ENCODE peak calls at places on chromosomes 7 and 10, in six cellular contexts. Y is neural progenitor cell, K is PC-9, U is astrocyte of the spinal cord, D is bronchial epithelial cell, S is transverse colon. Q is an unnamed sample.

GRCh38 chr10:131722121-131722520 is 178.7 kb upstream of the PPP2R2D start:
- DNase-seq in S (no peak), D (no peak), Y (no peak), K (no peak), U (no peak), Q (no peak)

GRCh38 chr10:86259901-86260562 is 106.6 kb downstream of the GRID1 start:
- DNase-seq in U (no peak), Y (no peak), S (no peak), K (no peak), D (no peak), Q (no peak)

GRCh38 chr10:23525406-23525805 is 86.5 kb downstream of the OTUD1 start:
- DNase-seq in K (peak; percentile 19), S (peak; percentile 19), D (peak; percentile 63), Y (no peak), U (peak; percentile 3), Q (no peak)

GRCh38 chr10:130045801-130046321 is 64.8 kb downstream of the C10orf143 start:
- DNase-seq in S (no peak), Y (no peak), D (no peak), K (no peak), U (no peak), Q (no peak)

GRCh38 chr7:31114593-31115343 is 62.7 kb downstream of the ADCYAP1R1 start:
- DNase-seq in Y (peak; percentile 70), K (no peak), S (no peak), U (peak; percentile 50), D (peak; percentile 33), Q (peak; percentile 63)

GRCh38 chr10:71631007-71631859 is 88.3 kb downstream of the C10orf105 start:
- DNase-seq in S (no peak), Y (peak; percentile 87), U (no peak), D (no peak), K (no peak), Q (no peak)

GRCh38 chr7:127819975-127820778 is 168.2 kb downstream of the SND1 start:
- DNase-seq in U (peak; percentile 86), Y (no peak), K (no peak), S (no peak), D (peak; percentile 38), Q (no peak)

GRCh38 chr7:152624218-152624617 is 51.7 kb downstream of the XRCC2 start:
- DNase-seq in K (no peak), Y (no peak), S (no peak), U (no peak), D (no peak), Q (no peak)

GRCh38 chr7:42069625-42070024 is 167.4 kb downstream of the GLI3 start:
- DNase-seq in S (no peak), K (no peak), D (no peak), U (no peak), Y (no peak), Q (no peak)

GRCh38 chr7:158695726-158696452 is 8.7 kb downstream of the NCAPG2 start:
- DNase-seq in K (no peak), U (peak; percentile 80), Y (peak; percentile 32), S (peak; percentile 74), D (peak; percentile 65), Q (no peak)

GRCh38 chr7:44533301-44534055 is 7.7 kb downstream of the NPC1L1 start:
- DNase-seq in Y (no peak), U (peak; percentile 9), K (peak; percentile 33), S (no peak), D (no peak), Q (no peak)

GRCh38 chr7:114708646-114709045 is 213.2 kb upstream of the MDFIC start:
- DNase-seq in S (no peak), U (no peak), Y (no peak), K (no peak), D (no peak), Q (no peak)

GRCh38 chr7:150408393-150409299 is 29.5 kb downstream of the ZNF775 start:
- DNase-seq in D (no peak), K (no peak), S (peak; percentile 11), Y (no peak), U (no peak), Q (no peak)

GRCh38 chr7:154905615-154906014 is 97.3 kb downstream of the PAXIP1 start:
- DNase-seq in D (no peak), Y (no peak), U (no peak), K (no peak), S (no peak), Q (no peak)

GRCh38 chr10:46559231-46559671 is 2.8 kb upstream of the GPRIN2 start:
- DNase-seq in U (no peak), Y (no peak), D (no peak), S (peak; percentile 6), K (no peak), Q (no peak)

GRCh38 chr7:131190146-131190545 is 137.5 kb upstream of the MKLN1 start:
- DNase-seq in D (no peak), S (no peak), U (peak; percentile 19), K (peak; percentile 30), Y (peak; percentile 4), Q (no peak)

GRCh38 chr7:665751-666453 is 60.6 kb upstream of the DNAAF5 start:
- DNase-seq in U (no peak), K (no peak), D (no peak), S (no peak), Y (peak; percentile 24), Q (no peak)

GRCh38 chr10:34488476-34489130 is 326.5 kb downstream of the PARD3 start:
- DNase-seq in S (no peak), D (no peak), K (no peak), U (no peak), Y (no peak), Q (no peak)

GRCh38 chr7:74305987-74306736 is 17.0 kb downstream of the CLIP2 start:
- DNase-seq in S (no peak), K (no peak), U (no peak), D (no peak), Y (no peak), Q (no peak)

GRCh38 chr7:111756687-111757178 is 194.4 kb upstream of the IMMP2L start:
- DNase-seq in U (peak; percentile 46), Y (peak; percentile 75), D (no peak), S (peak; percentile 11), K (no peak), Q (peak; percentile 46)

GRCh38 chr7:135597181-135597925 is 39.6 kb downstream of the NUP205 start:
- DNase-seq in D (no peak), K (no peak), Y (no peak), U (peak; percentile 42), S (no peak), Q (no peak)

GRCh38 chr10:26612151-26612915 is 85.2 kb upstream of the PDSS1 start:
- DNase-seq in K (no peak), S (peak; percentile 45), U (no peak), Y (no peak), D (peak; percentile 67), Q (no peak)

GRCh38 chr10:12707461-12708185 is 293.9 kb downstream of the CCDC3 start:
- DNase-seq in D (peak; percentile 90), U (peak; percentile 98), K (peak; percentile 47), Y (peak; percentile 49), S (peak; percentile 31), Q (peak; percentile 55)

GRCh38 chr7:1624999-1625927 is 44.8 kb upstream of the ELFN1 start:
- DNase-seq in D (no peak), Y (no peak), U (no peak), K (no peak), S (no peak), Q (no peak)

GRCh38 chr10:62958980-62959379 is 142.8 kb upstream of the EGR2 start:
- DNase-seq in Y (no peak), K (no peak), U (no peak), D (no peak), S (no peak), Q (no peak)

GRCh38 chr7:28582226-28582625 is 169.9 kb downstream of the CREB5 start:
- DNase-seq in U (no peak), D (no peak), K (no peak), Y (no peak), S (no peak), Q (no peak)

GRCh38 chr7:41817386-41817785 is 114.5 kb upstream of the INHBA start:
- DNase-seq in S (no peak), K (peak; percentile 15), Y (no peak), D (peak; percentile 70), U (peak; percentile 68), Q (no peak)

GRCh38 chr7:147811923-147812322 is 778.6 kb upstream of the C7orf33 start:
- DNase-seq in S (no peak), D (no peak), U (no peak), Y (no peak), K (no peak), Q (no peak)

GRCh38 chr10:106537866-106538265 is 626.6 kb downstream of the SORCS1 start:
- DNase-seq in D (no peak), S (no peak), U (no peak), K (no peak), Y (no peak), Q (no peak)

GRCh38 chr10:1462521-1462920 is 274.8 kb downstream of the ADARB2 start:
- DNase-seq in D (no peak), K (no peak), S (no peak), U (no peak), Y (no peak), Q (no peak)
- TF ChIP-seq CTCF in D (no peak), K (no peak), S (no peak), U (no peak), Y (no peak), Q (no peak)

GRCh38 chr10:79342811-79343541 is 4.3 kb upstream of the PPIF start:
- DNase-seq in U (no peak), S (no peak), D (no peak), Y (no peak), K (peak; percentile 51), Q (no peak)
- TF ChIP-seq CTCF in U (no peak), S (no peak), D (no peak), Y (no peak), K (no peak), Q (no peak)

GRCh38 chr7:142319970-142320369 is 62.1 kb upstream of the PRSS58 start:
- DNase-seq in Y (no peak), S (no peak), U (no peak), D (peak; percentile 10), K (peak; percentile 41), Q (peak; percentile 23)
- TF ChIP-seq CTCF in Y (peak; percentile 64), S (no peak), U (peak; percentile 47), D (peak; percentile 34), K (peak; percentile 65), Q (peak; percentile 29)

GRCh38 chr10:104910712-104911111 is 269.6 kb downstream of the SORCS3 start:
- DNase-seq in K (no peak), Y (no peak), S (no peak), U (no peak), D (no peak), Q (no peak)

GRCh38 chr10:104903433-104903832 is 262.3 kb downstream of the SORCS3 start:
- DNase-seq in D (no peak), U (no peak), S (no peak), Y (no peak), K (no peak), Q (no peak)

GRCh38 chr10:104907509-104907908 is 266.4 kb downstream of the SORCS3 start:
- DNase-seq in S (no peak), D (no peak), K (no peak), U (no peak), Y (peak; percentile 65), Q (no peak)

GRCh38 chr10:104908581-104908980 is 267.5 kb downstream of the SORCS3 start:
- DNase-seq in D (no peak), Y (no peak), U (no peak), S (no peak), K (no peak), Q (no peak)

GRCh38 chr10:104906112-104906511 is 265.0 kb downstream of the SORCS3 start:
- DNase-seq in S (no peak), D (no peak), Y (no peak), K (no peak), U (no peak), Q (no peak)
- TF ChIP-seq CTCF in S (no peak), D (no peak), Y (no peak), K (no peak), U (no peak), Q (no peak)